ENCODE peak calls at places on chromosomes 11 and 22, in eight cellular contexts. One of them, this sample, is unnamed.

GRCh38 chr11:57332694-57333440 is 2.8 kb downstream of the SSRP1 start:
- DNase-seq in sigmoid colon: no peak
- DNase-seq in ovary: no peak
- DNase-seq in suprapubic skin: no peak
- DNase-seq in tibial nerve: no peak
- DNase-seq in K562: no peak
- DNase-seq in heart left ventricle: no peak
- DNase-seq in A549: no peak
- DNase-seq in this sample: no peak

GRCh38 chr11:97557399-97557798 is 1167.6 kb downstream of the JRKL start:
- DNase-seq in sigmoid colon: no peak
- DNase-seq in ovary: no peak
- DNase-seq in suprapubic skin: no peak
- DNase-seq in tibial nerve: no peak
- DNase-seq in K562: no peak
- DNase-seq in heart left ventricle: no peak
- DNase-seq in A549: no peak
- DNase-seq in this sample: peak; percentile 21

GRCh38 chr22:17807086-17807485 is 32.8 kb upstream of the BID start:
- DNase-seq in sigmoid colon: no peak
- DNase-seq in ovary: no peak
- DNase-seq in suprapubic skin: no peak
- DNase-seq in tibial nerve: no peak
- DNase-seq in K562: no peak
- DNase-seq in heart left ventricle: no peak
- DNase-seq in A549: no peak
- DNase-seq in this sample: no peak

GRCh38 chr11:117621226-117621625 is 175.8 kb downstream of the DSCAML1 start:
- DNase-seq in sigmoid colon: no peak
- DNase-seq in ovary: no peak
- DNase-seq in suprapubic skin: no peak
- DNase-seq in tibial nerve: no peak
- DNase-seq in K562: peak; percentile 20
- DNase-seq in heart left ventricle: no peak
- DNase-seq in A549: no peak
- DNase-seq in this sample: no peak

GRCh38 chr11:44615913-44616806 is 50.7 kb downstream of the CD82 start:
- DNase-seq in sigmoid colon: peak; percentile 55
- DNase-seq in ovary: peak; percentile 10
- DNase-seq in suprapubic skin: no peak
- DNase-seq in tibial nerve: no peak
- DNase-seq in K562: no peak
- DNase-seq in heart left ventricle: no peak
- DNase-seq in A549: no peak
- DNase-seq in this sample: no peak

GRCh38 chr22:26690654-26691376 is 33.4 kb downstream of the MIAT start:
- DNase-seq in sigmoid colon: no peak
- DNase-seq in ovary: no peak
- DNase-seq in suprapubic skin: no peak
- DNase-seq in tibial nerve: no peak
- DNase-seq in K562: no peak
- DNase-seq in heart left ventricle: no peak
- DNase-seq in A549: no peak
- DNase-seq in this sample: no peak

GRCh38 chr11:118142809-118143208 is 9.8 kb downstream of the SCN4B start:
- DNase-seq in sigmoid colon: peak; percentile 63
- DNase-seq in ovary: no peak
- DNase-seq in suprapubic skin: no peak
- DNase-seq in tibial nerve: no peak
- DNase-seq in K562: no peak
- DNase-seq in heart left ventricle: peak; percentile 62
- DNase-seq in A549: no peak
- DNase-seq in this sample: no peak

GRCh38 chr11:69674267-69674885 is 777 bp downstream of the LTO1 start:
- DNase-seq in sigmoid colon: peak; percentile 67
- DNase-seq in ovary: peak; percentile 57
- DNase-seq in suprapubic skin: peak; percentile 70
- DNase-seq in tibial nerve: no peak
- DNase-seq in K562: peak; percentile 52
- DNase-seq in heart left ventricle: no peak
- DNase-seq in A549: no peak
- DNase-seq in this sample: peak; percentile 89

GRCh38 chr11:10590516-10590915 is 22.1 kb upstream of the LYVE1 start:
- DNase-seq in sigmoid colon: no peak
- DNase-seq in ovary: no peak
- DNase-seq in suprapubic skin: no peak
- DNase-seq in tibial nerve: no peak
- DNase-seq in K562: no peak
- DNase-seq in heart left ventricle: no peak
- DNase-seq in A549: no peak
- DNase-seq in this sample: no peak

GRCh38 chr11:47101452-47101851 is 75.2 kb downstream of the ARFGAP2 start:
- DNase-seq in sigmoid colon: no peak
- DNase-seq in ovary: no peak
- DNase-seq in suprapubic skin: no peak
- DNase-seq in tibial nerve: no peak
- DNase-seq in K562: no peak
- DNase-seq in heart left ventricle: no peak
- DNase-seq in A549: no peak
- DNase-seq in this sample: no peak

GRCh38 chr11:65375012-65375411 is 7.4 kb downstream of the SLC25A45 start:
- DNase-seq in sigmoid colon: no peak
- DNase-seq in ovary: no peak
- DNase-seq in suprapubic skin: no peak
- DNase-seq in tibial nerve: no peak
- DNase-seq in K562: no peak
- DNase-seq in heart left ventricle: no peak
- DNase-seq in A549: no peak
- DNase-seq in this sample: no peak

GRCh38 chr11:43212279-43212678 is 99.5 kb upstream of the API5 start:
- DNase-seq in sigmoid colon: no peak
- DNase-seq in ovary: no peak
- DNase-seq in suprapubic skin: no peak
- DNase-seq in tibial nerve: no peak
- DNase-seq in K562: no peak
- DNase-seq in heart left ventricle: no peak
- DNase-seq in A549: no peak
- DNase-seq in this sample: no peak

GRCh38 chr11:85182437-85183109 is 444.6 kb downstream of the DLG2 start:
- DNase-seq in sigmoid colon: no peak
- DNase-seq in ovary: no peak
- DNase-seq in suprapubic skin: no peak
- DNase-seq in tibial nerve: no peak
- DNase-seq in K562: no peak
- DNase-seq in heart left ventricle: no peak
- DNase-seq in A549: peak; percentile 6
- DNase-seq in this sample: peak; percentile 9

GRCh38 chr22:45574069-45574703 is 71.5 kb downstream of the FBLN1 start:
- DNase-seq in sigmoid colon: no peak
- DNase-seq in ovary: no peak
- DNase-seq in suprapubic skin: no peak
- DNase-seq in tibial nerve: no peak
- DNase-seq in K562: no peak
- DNase-seq in heart left ventricle: no peak
- DNase-seq in A549: no peak
- DNase-seq in this sample: no peak

GRCh38 chr22:30717331-30717921 is 22.8 kb downstream of the OSBP2 start:
- DNase-seq in sigmoid colon: no peak
- DNase-seq in ovary: no peak
- DNase-seq in suprapubic skin: no peak
- DNase-seq in tibial nerve: no peak
- DNase-seq in K562: no peak
- DNase-seq in heart left ventricle: no peak
- DNase-seq in A549: peak; percentile 3
- DNase-seq in this sample: no peak

GRCh38 chr22:27668828-27669797 is 132.4 kb downstream of the MN1 start:
- DNase-seq in sigmoid colon: no peak
- DNase-seq in ovary: no peak
- DNase-seq in suprapubic skin: no peak
- DNase-seq in tibial nerve: no peak
- DNase-seq in K562: peak; percentile 85
- DNase-seq in heart left ventricle: peak; percentile 94
- DNase-seq in A549: peak; percentile 58
- DNase-seq in this sample: peak; percentile 98

GRCh38 chr11:123531325-123531724 is 101.3 kb downstream of the GRAMD1B start:
- DNase-seq in sigmoid colon: no peak
- DNase-seq in ovary: no peak
- DNase-seq in suprapubic skin: no peak
- DNase-seq in tibial nerve: no peak
- DNase-seq in K562: no peak
- DNase-seq in heart left ventricle: no peak
- DNase-seq in A549: no peak
- DNase-seq in this sample: no peak

DNA sequence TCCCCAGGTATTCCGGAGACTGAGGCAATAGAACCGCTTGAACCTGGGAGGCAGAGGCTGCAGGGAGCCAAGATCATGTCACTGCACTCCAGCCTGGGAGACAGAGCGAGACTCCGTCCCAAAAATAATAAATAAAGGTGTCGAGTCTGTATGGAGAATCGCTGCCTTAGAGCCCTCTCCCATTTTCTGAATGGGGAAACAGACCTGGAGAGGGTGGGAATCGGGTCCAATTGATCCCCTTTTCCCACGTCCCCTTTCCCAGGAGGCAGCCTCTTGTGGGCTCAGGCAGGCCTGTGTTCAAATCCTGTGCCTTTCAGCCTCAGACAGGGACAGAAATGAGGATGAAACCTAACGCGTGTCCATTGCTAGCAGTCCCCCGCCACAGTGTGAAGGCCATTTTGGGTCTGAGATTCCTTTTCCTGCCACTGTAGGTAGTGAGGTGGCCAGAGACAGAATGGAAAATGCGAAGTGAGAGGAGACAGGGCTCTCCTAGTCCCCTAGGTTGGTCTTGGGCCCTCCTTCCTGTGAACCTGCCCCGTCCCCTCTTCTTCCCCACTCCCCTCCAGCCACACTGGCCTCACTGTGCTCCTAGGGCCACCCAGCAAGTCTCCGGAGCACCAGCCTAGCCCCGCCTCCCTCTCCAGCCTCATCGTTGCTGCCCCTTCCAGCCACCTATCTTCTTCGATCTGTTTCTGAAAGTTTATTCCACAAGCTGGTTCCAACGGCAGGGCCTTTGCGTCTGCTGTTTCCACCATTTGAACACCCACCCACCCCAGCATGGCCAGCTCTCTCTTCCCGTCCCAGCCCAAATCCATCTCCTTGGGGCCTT is 2.7 kb upstream of the POLDIP3 start:
- DNase-seq in sigmoid colon: no peak
- DNase-seq in ovary: no peak
- DNase-seq in suprapubic skin: no peak
- DNase-seq in tibial nerve: no peak
- DNase-seq in K562: no peak
- DNase-seq in heart left ventricle: no peak
- DNase-seq in A549: no peak
- DNase-seq in this sample: no peak
- TF ChIP-seq POLR2A in sigmoid colon: no peak
- TF ChIP-seq POLR2A in ovary: no peak
- TF ChIP-seq POLR2A in suprapubic skin: no peak
- TF ChIP-seq POLR2A in tibial nerve: no peak
- TF ChIP-seq POLR2A in K562: no peak
- TF ChIP-seq POLR2A in heart left ventricle: no peak
- TF ChIP-seq POLR2A in A549: no peak
- TF ChIP-seq POLR2A in this sample: peak; percentile 31

GRCh38 chr22:49243965-49244364 is 583.7 kb downstream of the BRD1 start:
- DNase-seq in sigmoid colon: no peak
- DNase-seq in ovary: no peak
- DNase-seq in suprapubic skin: no peak
- DNase-seq in tibial nerve: no peak
- DNase-seq in K562: no peak
- DNase-seq in heart left ventricle: no peak
- DNase-seq in A549: no peak
- DNase-seq in this sample: no peak

GRCh38 chr22:49244466-49245420 is 582.9 kb downstream of the BRD1 start:
- DNase-seq in sigmoid colon: no peak
- DNase-seq in ovary: no peak
- DNase-seq in suprapubic skin: peak; percentile 70
- DNase-seq in tibial nerve: no peak
- DNase-seq in K562: no peak
- DNase-seq in heart left ventricle: no peak
- DNase-seq in A549: no peak
- DNase-seq in this sample: no peak

GRCh38 chr22:49242480-49242879 is 585.2 kb downstream of the BRD1 start:
- DNase-seq in sigmoid colon: no peak
- DNase-seq in ovary: no peak
- DNase-seq in suprapubic skin: no peak
- DNase-seq in tibial nerve: no peak
- DNase-seq in K562: no peak
- DNase-seq in heart left ventricle: no peak
- DNase-seq in A549: no peak
- DNase-seq in this sample: no peak

GRCh38 chr22:49241174-49241851 is 586.4 kb downstream of the BRD1 start:
- DNase-seq in sigmoid colon: no peak
- DNase-seq in ovary: no peak
- DNase-seq in suprapubic skin: peak; percentile 59
- DNase-seq in tibial nerve: no peak
- DNase-seq in K562: no peak
- DNase-seq in heart left ventricle: no peak
- DNase-seq in A549: no peak
- DNase-seq in this sample: no peak

DNA sequence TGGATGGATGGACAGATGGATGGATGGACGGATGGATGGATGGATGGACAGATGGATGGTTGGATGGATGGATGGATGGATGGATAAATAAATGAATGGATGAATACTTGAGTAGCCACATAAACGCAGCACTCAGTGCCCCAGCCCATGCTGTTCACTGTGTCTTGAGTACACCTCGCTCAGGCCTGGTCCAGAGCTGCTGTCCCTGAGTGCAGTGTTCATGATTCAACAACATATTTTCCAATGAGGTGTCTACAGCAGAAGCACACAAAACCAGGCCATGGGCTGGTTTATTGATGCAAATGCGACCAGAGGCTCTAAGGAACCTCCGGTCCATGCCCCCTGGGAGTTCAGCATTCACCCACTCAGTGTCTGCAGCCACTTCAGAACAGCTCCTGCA is 584.3 kb downstream of the BRD1 start:
- DNase-seq in sigmoid colon: no peak
- DNase-seq in ovary: no peak
- DNase-seq in suprapubic skin: no peak
- DNase-seq in tibial nerve: no peak
- DNase-seq in K562: no peak
- DNase-seq in heart left ventricle: no peak
- DNase-seq in A549: no peak
- DNase-seq in this sample: no peak
- TF ChIP-seq POLR2A in sigmoid colon: no peak
- TF ChIP-seq POLR2A in ovary: no peak
- TF ChIP-seq POLR2A in suprapubic skin: no peak
- TF ChIP-seq POLR2A in tibial nerve: no peak
- TF ChIP-seq POLR2A in K562: no peak
- TF ChIP-seq POLR2A in heart left ventricle: no peak
- TF ChIP-seq POLR2A in A549: no peak
- TF ChIP-seq POLR2A in this sample: no peak

GRCh38 chr11:119370486-119371046 is 10.9 kb downstream of the USP2 start:
- DNase-seq in sigmoid colon: peak; percentile 57
- DNase-seq in ovary: peak; percentile 40
- DNase-seq in suprapubic skin: no peak
- DNase-seq in tibial nerve: no peak
- DNase-seq in K562: no peak
- DNase-seq in heart left ventricle: peak; percentile 86
- DNase-seq in A549: no peak
- DNase-seq in this sample: no peak
- TF ChIP-seq POLR2A in sigmoid colon: no peak
- TF ChIP-seq POLR2A in ovary: no peak
- TF ChIP-seq POLR2A in suprapubic skin: no peak
- TF ChIP-seq POLR2A in tibial nerve: no peak
- TF ChIP-seq POLR2A in K562: no peak
- TF ChIP-seq POLR2A in heart left ventricle: no peak
- TF ChIP-seq POLR2A in A549: no peak
- TF ChIP-seq POLR2A in this sample: no peak

GRCh38 chr11:73876424-73877300 is at the start of the genes COA4 and PAAF1:
- DNase-seq in sigmoid colon: peak; percentile 97
- DNase-seq in ovary: peak; percentile 92
- DNase-seq in suprapubic skin: peak; percentile 96
- DNase-seq in tibial nerve: peak; percentile 86
- DNase-seq in K562: peak; percentile 97
- DNase-seq in heart left ventricle: peak; percentile 96
- DNase-seq in A549: peak; percentile 96
- DNase-seq in this sample: peak; percentile 96
- TF ChIP-seq POLR2A in sigmoid colon: peak; percentile 38
- TF ChIP-seq POLR2A in ovary: peak; percentile 33
- TF ChIP-seq POLR2A in suprapubic skin: peak; percentile 49
- TF ChIP-seq POLR2A in tibial nerve: no peak
- TF ChIP-seq POLR2A in K562: peak; percentile 94
- TF ChIP-seq POLR2A in heart left ventricle: no peak
- TF ChIP-seq POLR2A in A549: peak; percentile 77
- TF ChIP-seq POLR2A in this sample: peak; percentile 92